ENCODE peak calls at places on chromosomes 4 and X, in four cellular contexts. One of them, this sample, is unnamed.

GRCh38 chr4:4752576-4753401 is 106.7 kb upstream of the MSX1 start:
- DNase-seq in M059J: peak; percentile 16
- DNase-seq in HFF-Myc: peak; percentile 59
- DNase-seq in stimulated activated naive B cell treated with anti-CD40 and anti-IgM and Interleukin-4, amounts not matched to agents 10 μg/mL and 1 μg/mL and 100 μg/mL, for 72 hours: no peak
- DNase-seq in this sample: no peak

GRCh38 chrX:39337461-39337860 is 536.2 kb downstream of the MID1IP1 start:
- DNase-seq in M059J: no peak
- DNase-seq in HFF-Myc: no peak
- DNase-seq in stimulated activated naive B cell treated with anti-CD40 and anti-IgM and Interleukin-4, amounts not matched to agents 10 μg/mL and 1 μg/mL and 100 μg/mL, for 72 hours: no peak
- DNase-seq in this sample: no peak

GRCh38 chr4:170025523-170026252 is 507 bp downstream of the MFAP3L start:
- DNase-seq in M059J: no peak
- DNase-seq in HFF-Myc: no peak
- DNase-seq in stimulated activated naive B cell treated with anti-CD40 and anti-IgM and Interleukin-4, amounts not matched to agents 10 μg/mL and 1 μg/mL and 100 μg/mL, for 72 hours: no peak
- DNase-seq in this sample: no peak

GRCh38 chrX:106684207-106684606 is 42.3 kb upstream of the RNF128 start:
- DNase-seq in M059J: no peak
- DNase-seq in HFF-Myc: no peak
- DNase-seq in stimulated activated naive B cell treated with anti-CD40 and anti-IgM and Interleukin-4, amounts not matched to agents 10 μg/mL and 1 μg/mL and 100 μg/mL, for 72 hours: no peak
- DNase-seq in this sample: no peak

GRCh38 chr4:148073349-148073748 is 341.5 kb downstream of the ARHGAP10 start:
- DNase-seq in M059J: no peak
- DNase-seq in HFF-Myc: no peak
- DNase-seq in stimulated activated naive B cell treated with anti-CD40 and anti-IgM and Interleukin-4, amounts not matched to agents 10 μg/mL and 1 μg/mL and 100 μg/mL, for 72 hours: no peak
- DNase-seq in this sample: no peak

GRCh38 chrX:107718156-107718621 is 57.4 kb downstream of the TSC22D3 start:
- DNase-seq in M059J: peak; percentile 78
- DNase-seq in HFF-Myc: peak; percentile 33
- DNase-seq in stimulated activated naive B cell treated with anti-CD40 and anti-IgM and Interleukin-4, amounts not matched to agents 10 μg/mL and 1 μg/mL and 100 μg/mL, for 72 hours: no peak
- DNase-seq in this sample: peak; percentile 59

GRCh38 chr4:17309567-17310268 is 202.2 kb downstream of the QDPR start:
- DNase-seq in M059J: peak; percentile 69
- DNase-seq in HFF-Myc: no peak
- DNase-seq in stimulated activated naive B cell treated with anti-CD40 and anti-IgM and Interleukin-4, amounts not matched to agents 10 μg/mL and 1 μg/mL and 100 μg/mL, for 72 hours: no peak
- DNase-seq in this sample: no peak

GRCh38 chr4:99657801-99658200 is at the start of gene C4orf54:
- DNase-seq in M059J: peak; percentile 78
- DNase-seq in HFF-Myc: no peak
- DNase-seq in stimulated activated naive B cell treated with anti-CD40 and anti-IgM and Interleukin-4, amounts not matched to agents 10 μg/mL and 1 μg/mL and 100 μg/mL, for 72 hours: no peak
- DNase-seq in this sample: no peak

GRCh38 chr4:56155432-56155831 is 206.7 kb downstream of the CEP135 start:
- DNase-seq in M059J: no peak
- DNase-seq in HFF-Myc: no peak
- DNase-seq in stimulated activated naive B cell treated with anti-CD40 and anti-IgM and Interleukin-4, amounts not matched to agents 10 μg/mL and 1 μg/mL and 100 μg/mL, for 72 hours: no peak
- DNase-seq in this sample: no peak

GRCh38 chr4:6989331-6989923 is 53.7 kb upstream of the TADA2B start:
- DNase-seq in M059J: no peak
- DNase-seq in HFF-Myc: no peak
- DNase-seq in stimulated activated naive B cell treated with anti-CD40 and anti-IgM and Interleukin-4, amounts not matched to agents 10 μg/mL and 1 μg/mL and 100 μg/mL, for 72 hours: no peak
- DNase-seq in this sample: no peak

GRCh38 chr4:8495803-8496202 is 55.2 kb downstream of the TRMT44 start:
- DNase-seq in M059J: no peak
- DNase-seq in HFF-Myc: no peak
- DNase-seq in stimulated activated naive B cell treated with anti-CD40 and anti-IgM and Interleukin-4, amounts not matched to agents 10 μg/mL and 1 μg/mL and 100 μg/mL, for 72 hours: no peak
- DNase-seq in this sample: no peak

GRCh38 chrX:153635388-153635787 is 11.6 kb upstream of the DUSP9 start:
- DNase-seq in M059J: no peak
- DNase-seq in HFF-Myc: no peak
- DNase-seq in stimulated activated naive B cell treated with anti-CD40 and anti-IgM and Interleukin-4, amounts not matched to agents 10 μg/mL and 1 μg/mL and 100 μg/mL, for 72 hours: no peak
- DNase-seq in this sample: no peak

GRCh38 chr4:1194028-1194900 is 21.9 kb upstream of the SPON2 start:
- DNase-seq in M059J: peak; percentile 12
- DNase-seq in HFF-Myc: no peak
- DNase-seq in stimulated activated naive B cell treated with anti-CD40 and anti-IgM and Interleukin-4, amounts not matched to agents 10 μg/mL and 1 μg/mL and 100 μg/mL, for 72 hours: peak; percentile 0
- DNase-seq in this sample: no peak

GRCh38 chrX:112380541-112381278 is 298.1 kb upstream of the TRPC5 start:
- DNase-seq in M059J: no peak
- DNase-seq in HFF-Myc: no peak
- DNase-seq in stimulated activated naive B cell treated with anti-CD40 and anti-IgM and Interleukin-4, amounts not matched to agents 10 μg/mL and 1 μg/mL and 100 μg/mL, for 72 hours: no peak
- DNase-seq in this sample: no peak

GRCh38 chr4:128519163-128519810 is 231.7 kb upstream of the PGRMC2 start:
- DNase-seq in M059J: no peak
- DNase-seq in HFF-Myc: no peak
- DNase-seq in stimulated activated naive B cell treated with anti-CD40 and anti-IgM and Interleukin-4, amounts not matched to agents 10 μg/mL and 1 μg/mL and 100 μg/mL, for 72 hours: no peak
- DNase-seq in this sample: no peak

GRCh38 chrX:44060221-44060620 is 87.0 kb upstream of the NDP start:
- DNase-seq in M059J: peak; percentile 51
- DNase-seq in HFF-Myc: no peak
- DNase-seq in stimulated activated naive B cell treated with anti-CD40 and anti-IgM and Interleukin-4, amounts not matched to agents 10 μg/mL and 1 μg/mL and 100 μg/mL, for 72 hours: no peak
- DNase-seq in this sample: no peak

GRCh38 chrX:44474410-44474809 is 68.2 kb downstream of the FUNDC1 start:
- DNase-seq in M059J: peak; percentile 57
- DNase-seq in HFF-Myc: no peak
- DNase-seq in stimulated activated naive B cell treated with anti-CD40 and anti-IgM and Interleukin-4, amounts not matched to agents 10 μg/mL and 1 μg/mL and 100 μg/mL, for 72 hours: no peak
- DNase-seq in this sample: no peak

GRCh38 chrX:72110051-72110926 is 21.4 kb downstream of the RTL5 start:
- DNase-seq in M059J: peak; percentile 47
- DNase-seq in HFF-Myc: no peak
- DNase-seq in stimulated activated naive B cell treated with anti-CD40 and anti-IgM and Interleukin-4, amounts not matched to agents 10 μg/mL and 1 μg/mL and 100 μg/mL, for 72 hours: no peak
- DNase-seq in this sample: no peak

GRCh38 chr4:135418353-135418752 is 1216.8 kb upstream of the PABPC4L start:
- DNase-seq in M059J: peak; percentile 9
- DNase-seq in HFF-Myc: no peak
- DNase-seq in stimulated activated naive B cell treated with anti-CD40 and anti-IgM and Interleukin-4, amounts not matched to agents 10 μg/mL and 1 μg/mL and 100 μg/mL, for 72 hours: no peak
- DNase-seq in this sample: no peak

GRCh38 chr4:124144302-124144701 is 568.2 kb downstream of the ANKRD50 start:
- DNase-seq in M059J: peak; percentile 69
- DNase-seq in HFF-Myc: no peak
- DNase-seq in stimulated activated naive B cell treated with anti-CD40 and anti-IgM and Interleukin-4, amounts not matched to agents 10 μg/mL and 1 μg/mL and 100 μg/mL, for 72 hours: no peak
- DNase-seq in this sample: no peak